ENCODE peak calls at places on chromosome 12, in nine cellular contexts. J, B, P, L, K, F, M, D and Z are unnamed samples.

GRCh38 chr12:51960890-51961289 is 9.4 kb downstream of the ACVR1B start:
- DNase-seq in K (no peak), D (no peak), M (no peak), F (no peak), B (no peak), J (no peak), L (no peak), P (no peak), Z (no peak)

GRCh38 chr12:11719678-11720099 is 70.2 kb downstream of the ETV6 start:
- DNase-seq in L (peak; percentile 50), M (no peak), P (peak; percentile 60), K (no peak), B (no peak), F (no peak), D (no peak), J (peak; percentile 97), Z (peak; percentile 52)

GRCh38 chr12:20404576-20405346 is 36.4 kb downstream of the PDE3A start:
- DNase-seq in F (no peak), M (no peak), P (peak; percentile 41), D (no peak), B (no peak), L (no peak), K (no peak), J (no peak), Z (peak; percentile 64)

GRCh38 chr12:11664101-11664500 is 14.6 kb downstream of the ETV6 start:
- DNase-seq in L (no peak), D (no peak), B (no peak), P (no peak), M (no peak), J (no peak), F (no peak), K (no peak), Z (peak; percentile 24)

GRCh38 chr12:52816189-52816588 is 2.3 kb upstream of the KRT4 start:
- DNase-seq in L (no peak), F (no peak), B (no peak), M (no peak), D (no peak), P (no peak), K (no peak), J (no peak), Z (no peak)

GRCh38 chr12:79690156-79690605 is 583 bp downstream of the PAWR start:
- DNase-seq in K (peak; percentile 69), J (no peak), L (no peak), M (peak; percentile 75), F (no peak), P (peak; percentile 57), D (no peak), B (no peak), Z (peak; percentile 63)

GRCh38 chr12:123389560-123390351 is 5.8 kb downstream of the KMT5A start:
- DNase-seq in F (peak; percentile 56), D (no peak), P (peak; percentile 87), L (peak; percentile 81), K (peak; percentile 78), M (peak; percentile 91), J (no peak), B (no peak), Z (no peak)

GRCh38 chr12:62575036-62575435 is 108.4 kb downstream of the MON2 start:
- DNase-seq in F (no peak), K (no peak), P (no peak), L (no peak), D (no peak), B (no peak), M (no peak), J (no peak), Z (no peak)

GRCh38 chr12:57826400-57826799 is 7.9 kb upstream of the AVIL start:
- DNase-seq in M (no peak), J (no peak), D (no peak), B (no peak), F (no peak), K (no peak), P (no peak), L (no peak), Z (peak; percentile 61)

GRCh38 chr12:113762155-113762848 is 203.8 kb downstream of the RBM19 start:
- DNase-seq in D (no peak), P (no peak), B (no peak), K (no peak), M (no peak), J (no peak), L (no peak), F (no peak), Z (no peak)

GRCh38 chr12:65657635-65658034 is 166.6 kb upstream of the HMGA2 start:
- DNase-seq in J (peak; percentile 47), K (no peak), B (no peak), L (no peak), P (no peak), D (no peak), F (no peak), M (no peak), Z (no peak)

GRCh38 chr12:121580959-121581680 is at the start of gene KDM2B:
- DNase-seq in J (peak; percentile 50), P (no peak), L (no peak), B (no peak), F (no peak), D (no peak), M (peak; percentile 68), K (no peak), Z (peak; percentile 55)

GRCh38 chr12:49033611-49034286 is 15.2 kb upstream of the PRKAG1 start:
- DNase-seq in K (no peak), J (no peak), B (no peak), L (no peak), F (no peak), P (peak; percentile 52), D (no peak), M (no peak), Z (no peak)

DNA sequence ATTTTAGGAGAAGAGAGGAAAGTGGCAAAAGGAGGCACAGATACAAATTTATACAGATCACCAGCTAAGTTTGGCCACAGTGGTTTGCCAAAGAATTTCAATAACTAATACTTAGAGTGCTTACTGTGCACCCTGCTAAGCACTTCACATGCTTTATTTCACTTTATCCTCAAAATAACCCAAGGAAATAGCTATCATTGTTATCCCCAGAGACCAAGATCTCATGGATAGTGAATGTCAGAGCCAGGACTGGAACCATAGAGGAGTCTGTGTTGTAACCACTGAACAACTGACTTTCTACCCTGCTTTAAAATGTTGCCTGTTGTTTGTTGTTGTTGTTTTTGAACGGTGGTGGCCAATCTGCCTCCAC is 1.3 kb upstream of the TCP11L2 start:
- DNase-seq in D (no peak), K (no peak), F (no peak), P (no peak), L (no peak), M (no peak), J (peak; percentile 29), B (no peak), Z (no peak)
- H3K4me3 ChIP-seq in D (no peak overlapping the region), K (peak overlapping the region; percentile 100), F (peak overlapping the region; percentile 72), P (peak overlapping the region; percentile 86), L (no peak overlapping the region), M (no peak overlapping the region), J (no peak overlapping the region), B (no peak overlapping the region), Z (peak overlapping the region; percentile 54)

GRCh38 chr12:109552971-109553370 is 20.3 kb downstream of the MMAB start:
- DNase-seq in B (no peak), J (no peak), D (no peak), L (no peak), F (no peak), P (no peak), K (no peak), M (no peak), Z (no peak)

GRCh38 chr12:109550310-109550680 is 23.0 kb downstream of the MMAB start:
- DNase-seq in F (no peak), P (no peak), K (no peak), L (no peak), J (no peak), D (no peak), M (no peak), B (no peak), Z (no peak)

GRCh38 chr12:109553471-109553870 is 19.8 kb downstream of the MMAB start:
- DNase-seq in L (no peak), F (no peak), B (no peak), K (no peak), M (no peak), D (no peak), J (peak; percentile 59), P (no peak), Z (no peak)

GRCh38 chr12:109549613-109550309 is 23.5 kb downstream of the MMAB start:
- DNase-seq in P (no peak), M (no peak), L (no peak), K (no peak), D (no peak), F (no peak), B (no peak), J (no peak), Z (no peak)

DNA sequence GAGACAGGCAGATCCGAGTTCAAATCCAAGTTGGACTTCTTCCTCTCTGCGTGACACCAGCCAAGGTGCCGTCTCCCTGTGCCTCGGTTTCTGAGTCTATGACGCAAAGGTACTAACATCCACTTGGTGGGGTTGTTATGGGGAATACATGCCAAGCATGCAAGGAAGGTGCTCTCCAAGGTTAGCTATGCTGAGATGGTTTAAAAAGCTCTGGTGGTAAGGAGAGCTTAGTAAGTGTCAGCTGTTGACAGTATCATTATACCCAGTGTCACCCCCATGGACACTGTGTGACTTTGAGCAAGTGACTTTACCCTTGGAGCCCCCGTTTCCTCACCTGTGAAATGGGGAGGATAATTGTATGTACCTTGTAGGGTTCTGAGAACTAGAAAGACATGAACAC is 22.2 kb downstream of the MMAB start:
- DNase-seq in J (no peak), P (no peak), K (no peak), B (no peak), M (no peak), L (no peak), D (no peak), F (no peak), Z (no peak)
- H3K27me3 ChIP-seq in J (peaks cover 11% of the 10 kb centered on the region), P (no peaks in the 10 kb centered on the region), K (peaks cover 21% of the 10 kb centered on the region), B (peaks cover 14% of the 10 kb centered on the region), M (no peaks in the 10 kb centered on the region), L (no peaks in the 10 kb centered on the region), D (peaks cover 24% of the 10 kb centered on the region), F (no peaks in the 10 kb centered on the region), Z (no peaks in the 10 kb centered on the region)

GRCh38 chr12:116659771-116660481 is 77.9 kb downstream of the SPRING1 start:
- DNase-seq in D (peak; percentile 65), L (no peak), B (no peak), K (no peak), F (no peak), J (peak; percentile 74), P (no peak), M (no peak), Z (no peak)
- H3K4me3 ChIP-seq in D (no peak overlapping the region), L (no peak overlapping the region), B (no peak overlapping the region), K (no peak overlapping the region), F (no peak overlapping the region), J (no peak overlapping the region), P (no peak overlapping the region), M (no peak overlapping the region), Z (no peak overlapping the region)

DNA sequence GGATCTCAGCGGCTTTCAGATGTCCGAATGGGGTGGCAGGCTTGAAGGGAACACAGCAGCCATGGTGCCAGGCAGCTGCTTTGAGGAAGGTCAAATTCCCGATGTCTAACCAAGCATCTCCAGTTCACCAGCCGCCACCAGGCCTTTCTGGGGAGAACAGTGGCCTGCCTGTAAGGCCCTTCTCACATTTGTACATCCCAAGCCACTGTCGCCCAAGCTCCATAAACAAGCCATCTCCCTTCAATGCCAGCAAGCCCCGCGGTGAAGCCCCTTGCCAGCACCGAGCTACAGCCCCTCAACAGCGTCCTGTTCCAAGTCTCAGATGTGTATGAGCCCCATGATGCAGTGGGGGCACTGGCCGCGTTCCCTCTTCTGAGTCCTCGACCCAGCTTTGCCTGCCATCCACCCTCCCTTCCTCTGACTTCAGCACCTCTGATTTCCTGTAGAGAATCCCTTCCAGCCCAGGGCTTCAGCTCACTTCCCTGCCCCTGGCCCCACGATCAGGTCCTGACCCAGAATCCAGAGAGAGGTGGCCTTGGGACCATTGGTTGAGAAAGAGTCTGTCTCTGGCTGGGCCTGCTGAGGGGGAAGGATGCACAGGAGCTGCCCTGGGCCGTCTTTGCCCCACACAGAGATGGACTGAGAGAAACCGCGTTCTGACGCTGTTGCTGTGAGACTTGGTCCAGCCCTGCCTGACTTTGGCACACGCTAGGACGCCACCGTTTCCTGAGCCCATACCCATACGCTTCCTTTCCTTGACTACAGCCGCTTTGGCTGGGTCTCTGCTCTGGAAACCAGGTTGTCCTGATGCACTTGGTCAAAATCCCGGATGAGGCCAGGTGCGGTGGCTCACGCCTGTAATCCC is 1.9 kb upstream of the MMP17 start:
- DNase-seq in M (no peak), D (no peak), B (no peak), L (no peak), K (no peak), J (no peak), F (no peak), P (no peak), Z (no peak)
- H3K27me3 ChIP-seq in M (peaks cover 60% of the 10 kb centered on the region), D (no peaks in the 10 kb centered on the region), B (no peaks in the 10 kb centered on the region), L (peaks cover 3% of the 10 kb centered on the region), K (peaks cover 49% of the 10 kb centered on the region), J (no peaks in the 10 kb centered on the region), F (peaks cover 16% of the 10 kb centered on the region), P (no peaks in the 10 kb centered on the region), Z (no peaks in the 10 kb centered on the region)